ENCODE peak calls at places on chromosomes 16 and 17, in four cellular contexts. D, G, J and V are unnamed samples.

GRCh38 chr16:82344157-82344556 is 174.1 kb upstream of the MPHOSPH6 start:
- DNase-seq in G (no peak), D (peak; percentile 39), J (peak; percentile 47), V (no peak)

GRCh38 chr17:3754066-3754457 is 30.4 kb downstream of the HASPIN start:
- DNase-seq in D (no peak), J (no peak), G (no peak), V (no peak)

GRCh38 chr16:81127051-81127450 is 30.9 kb upstream of the GCSH start:
- DNase-seq in D (peak; percentile 67), J (peak; percentile 92), G (no peak), V (no peak)

GRCh38 chr17:70172921-70173320 is 3.6 kb downstream of the KCNJ2 start:
- DNase-seq in G (no peak), D (peak; percentile 54), J (peak; percentile 50), V (no peak)

GRCh38 chr16:47644166-47644565 is 183.0 kb downstream of the PHKB start:
- DNase-seq in J (peak; percentile 52), G (no peak), D (peak; percentile 67), V (no peak)

GRCh38 chr17:11969565-11969964 is 27.7 kb downstream of the ZNF18 start:
- DNase-seq in G (no peak), D (peak; percentile 12), J (peak; percentile 83), V (no peak)

GRCh38 chr16:84925092-84925772 is 86.1 kb downstream of the ZDHHC7 start:
- DNase-seq in G (peak; percentile 49), J (peak; percentile 52), D (peak; percentile 59), V (peak; percentile 82)

GRCh38 chr16:21953541-21953902 is 361 bp downstream of the UQCRC2 start:
- DNase-seq in G (no peak), J (no peak), D (no peak), V (no peak)

GRCh38 chr16:10744370-10745030 is 858 bp downstream of the NUBP1 start:
- DNase-seq in D (no peak), G (no peak), J (no peak), V (no peak)

DNA sequence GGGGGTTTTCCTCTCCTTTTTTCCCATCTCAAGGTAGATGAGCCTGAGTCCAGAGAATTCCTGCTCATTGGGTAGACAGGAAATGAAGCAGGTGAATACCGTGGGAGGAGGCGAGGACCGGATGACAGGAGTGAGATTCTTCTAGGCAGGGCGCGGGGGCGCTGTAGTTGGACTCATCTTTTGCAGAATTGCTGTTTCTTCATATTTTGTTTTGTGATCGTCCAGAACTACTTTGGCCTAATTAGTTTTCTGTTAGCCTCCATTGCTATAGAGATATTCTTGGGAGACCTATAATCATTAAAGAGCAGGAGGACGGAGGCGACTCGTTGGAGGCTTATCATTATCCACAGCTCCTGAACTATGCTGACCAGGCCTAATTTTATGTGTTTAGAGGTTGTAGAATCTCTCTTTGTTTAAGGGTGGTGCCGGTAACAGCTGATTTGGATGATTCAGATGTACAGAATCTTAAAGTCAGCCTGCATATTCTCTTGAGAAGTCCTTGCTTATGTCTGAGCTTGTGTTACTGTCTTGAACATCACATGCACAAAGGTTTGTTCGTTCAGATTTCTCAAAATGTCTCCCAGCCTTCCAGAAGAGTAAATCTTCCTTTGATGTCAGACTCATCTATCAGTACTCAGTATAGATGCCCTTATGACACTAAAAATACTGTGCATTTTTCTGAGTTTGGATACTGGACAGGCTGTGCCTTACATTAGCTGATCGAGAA is 741 bp downstream of the ATP6V0A1 start:
- DNase-seq in G (no peak), J (peak; percentile 70), D (peak; percentile 63), V (no peak)
- TF ChIP-seq CTCF in G (no peak), J (peak; percentile 42), D (peak; percentile 29), V (peak; percentile 55)

GRCh38 chr16:13333336-13333735 is 431.9 kb downstream of the SHISA9 start:
- DNase-seq in J (no peak), D (no peak), G (no peak), V (no peak)

GRCh38 chr16:13337482-13337881 is 436.1 kb downstream of the SHISA9 start:
- DNase-seq in J (no peak), G (no peak), D (no peak), V (no peak)

GRCh38 chr16:13335894-13336293 is 434.5 kb downstream of the SHISA9 start:
- DNase-seq in G (no peak), J (no peak), D (no peak), V (no peak)

GRCh38 chr16:13332713-13333255 is 431.4 kb downstream of the SHISA9 start:
- DNase-seq in D (no peak), G (no peak), J (no peak), V (no peak)

GRCh38 chr16:13331918-13332317 is 430.5 kb downstream of the SHISA9 start:
- DNase-seq in J (no peak), G (no peak), D (no peak), V (no peak)
- TF ChIP-seq CTCF in J (no peak), G (no peak), D (peak; percentile 18), V (no peak)

GRCh38 chr16:6335072-6335471 is 997.6 kb upstream of the RBFOX1 start:
- DNase-seq in J (peak; percentile 0), D (no peak), G (no peak), V (peak; percentile 3)
- TF ChIP-seq CTCF in J (peak; percentile 32), D (no peak), G (no peak), V (no peak)

DNA sequence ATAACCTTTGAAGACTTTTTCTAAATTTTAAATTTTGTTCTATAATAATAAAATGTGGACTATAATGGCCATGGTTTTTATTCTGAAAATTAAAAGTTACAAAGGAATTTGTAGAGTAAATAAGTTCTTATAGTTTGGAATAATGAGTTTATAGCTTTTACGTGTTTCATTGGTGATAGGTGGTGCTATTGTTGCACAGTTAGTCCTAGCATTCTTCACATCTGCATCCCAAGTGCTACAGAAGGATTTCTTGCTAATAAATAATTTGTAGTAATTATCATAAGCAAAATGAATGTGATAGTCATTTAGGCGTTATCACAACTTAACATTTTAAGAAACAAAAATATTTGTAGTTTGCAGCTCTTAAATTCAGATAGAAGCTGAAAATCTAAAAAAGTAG is 67.9 kb downstream of the BCAS3 start:
- DNase-seq in J (peak; percentile 15), D (peak; percentile 4), G (no peak), V (no peak)
- TF ChIP-seq CTCF in J (peak; percentile 13), D (no peak), G (no peak), V (no peak)